ENCODE peak calls at places on chromosomes 16 and 17, in six cellular contexts. Z, B, W, O, N and C are unnamed samples.

GRCh38 chr17:80441133-80441578 is 26.2 kb downstream of the ENDOV start:
- DNase-seq in O (peak; percentile 68), N (no peak), B (peak; percentile 28), Z (peak; percentile 62), W (peak; percentile 85), C (peak; percentile 48)

GRCh38 chr17:73783382-73783766 is 139.1 kb upstream of the SDK2 start:
- DNase-seq in W (no peak), B (no peak), Z (no peak), O (no peak), N (no peak), C (no peak)

GRCh38 chr17:73390851-73391250 is 79.0 kb upstream of the CDC42EP4 start:
- DNase-seq in O (no peak), B (no peak), W (peak; percentile 62), Z (no peak), N (no peak), C (no peak)

GRCh38 chr16:57526498-57526897 is 9.9 kb downstream of the CCDC102A start:
- DNase-seq in W (peak; percentile 49), B (no peak), Z (no peak), O (no peak), N (no peak), C (no peak)

GRCh38 chr17:43094129-43094834 is 30.9 kb downstream of the BRCA1 start:
- DNase-seq in W (no peak), O (no peak), N (no peak), Z (no peak), B (peak; percentile 82), C (peak; percentile 8)

GRCh38 chr17:2406271-2406902 is 5.5 kb upstream of the MNT start:
- DNase-seq in Z (no peak), W (no peak), O (no peak), B (no peak), N (no peak), C (no peak)

GRCh38 chr16:68781784-68782183 is 44.7 kb downstream of the CDH1 start:
- DNase-seq in W (no peak), N (no peak), Z (no peak), O (no peak), B (no peak), C (no peak)

GRCh38 chr17:8846768-8847211 is 20.7 kb downstream of the PIK3R6 start:
- DNase-seq in N (no peak), O (no peak), Z (no peak), B (peak; percentile 65), W (no peak), C (peak; percentile 39)

GRCh38 chr16:4064950-4065352 is 51.3 kb downstream of the ADCY9 start:
- DNase-seq in N (no peak), W (no peak), B (no peak), O (no peak), Z (no peak), C (no peak)

GRCh38 chr16:84686702-84687298 is 13.0 kb upstream of the USP10 start:
- DNase-seq in B (no peak), Z (no peak), O (no peak), N (no peak), W (no peak), C (no peak)

GRCh38 chr16:10850478-10850850 is 26.5 kb upstream of the CIITA start:
- DNase-seq in N (no peak), W (no peak), O (no peak), Z (no peak), B (no peak), C (no peak)

GRCh38 chr16:2467301-2468141 is 3.6 kb upstream of the NTN3 start:
- DNase-seq in N (no peak), W (peak; percentile 94), O (peak; percentile 87), B (peak; percentile 78), Z (peak; percentile 89), C (peak; percentile 70)

GRCh38 chr16:86952769-86953168 is 364.4 kb downstream of the C16orf95 start:
- DNase-seq in W (peak; percentile 16), O (no peak), N (no peak), Z (no peak), B (peak; percentile 60), C (no peak)

GRCh38 chr17:80940171-80941123 is 51.2 kb upstream of the CHMP6 start:
- DNase-seq in Z (peak; percentile 50), B (no peak), N (no peak), O (no peak), W (peak; percentile 59), C (no peak)

GRCh38 chr17:56499799-56500388 is 93.6 kb upstream of the NOG start:
- DNase-seq in O (no peak), Z (no peak), W (no peak), N (no peak), B (peak; percentile 43), C (peak; percentile 30)

GRCh38 chr17:56488800-56489199 is 104.7 kb upstream of the NOG start:
- DNase-seq in Z (no peak), W (no peak), O (no peak), B (no peak), N (no peak), C (no peak)

GRCh38 chr16:14180431-14181059 is 109.4 kb downstream of the MRTFB start:
- DNase-seq in O (no peak), N (no peak), B (peak; percentile 54), Z (no peak), W (no peak), C (no peak)

GRCh38 chr17:83144421-83145357 is 65.3 kb downstream of the METRNL start:
- DNase-seq in W (peak; percentile 84), Z (peak; percentile 77), B (peak; percentile 76), O (no peak), N (no peak), C (peak; percentile 62)

GRCh38 chr17:61461586-61461966 is 9.4 kb downstream of the TBX4 start:
- DNase-seq in N (no peak), B (no peak), Z (no peak), O (no peak), W (no peak), C (no peak)

GRCh38 chr17:2799653-2800052 is 3.4 kb downstream of the RAP1GAP2 start:
- DNase-seq in W (no peak), O (no peak), Z (no peak), B (no peak), N (no peak), C (no peak)

GRCh38 chr16:46629331-46629843 is 8.2 kb upstream of the SHCBP1 start:
- DNase-seq in B (peak; percentile 77), O (peak; percentile 58), Z (no peak), W (no peak), N (no peak), C (peak; percentile 72)
- H3K4me3 ChIP-seq in B (no peak overlapping the region), O (no peak overlapping the region), Z (no peak overlapping the region), W (no peak overlapping the region), N (no peak overlapping the region), C (peak overlapping the region; percentile 17)

DNA sequence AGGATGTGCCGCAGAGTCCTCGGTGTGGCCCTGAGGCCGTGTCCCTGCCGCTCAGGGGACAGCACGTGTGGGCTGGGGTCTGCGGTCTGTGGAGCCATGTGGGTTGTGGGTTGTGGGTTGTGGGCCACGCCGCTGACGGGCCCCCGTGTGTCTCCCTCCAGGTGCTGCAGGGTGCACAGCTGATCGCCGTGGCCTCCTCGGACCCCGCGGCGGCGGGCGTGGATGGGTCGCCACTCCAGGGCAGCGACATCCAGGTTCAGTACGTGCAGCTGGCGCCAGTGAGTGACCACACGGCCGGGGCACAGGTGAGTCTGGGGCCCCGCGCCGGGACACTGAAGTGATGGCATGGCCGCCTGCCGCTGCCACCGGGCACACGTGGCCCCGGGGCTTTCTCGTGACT is 120.7 kb downstream of the BANP start:
- DNase-seq in Z (peak; percentile 46), W (peak; percentile 68), O (no peak), B (no peak), N (no peak), C (no peak)
- H3K4me3 ChIP-seq in Z (no peak overlapping the region), W (no peak overlapping the region), O (no peak overlapping the region), B (no peak overlapping the region), N (no peak overlapping the region), C (no peak overlapping the region)

DNA sequence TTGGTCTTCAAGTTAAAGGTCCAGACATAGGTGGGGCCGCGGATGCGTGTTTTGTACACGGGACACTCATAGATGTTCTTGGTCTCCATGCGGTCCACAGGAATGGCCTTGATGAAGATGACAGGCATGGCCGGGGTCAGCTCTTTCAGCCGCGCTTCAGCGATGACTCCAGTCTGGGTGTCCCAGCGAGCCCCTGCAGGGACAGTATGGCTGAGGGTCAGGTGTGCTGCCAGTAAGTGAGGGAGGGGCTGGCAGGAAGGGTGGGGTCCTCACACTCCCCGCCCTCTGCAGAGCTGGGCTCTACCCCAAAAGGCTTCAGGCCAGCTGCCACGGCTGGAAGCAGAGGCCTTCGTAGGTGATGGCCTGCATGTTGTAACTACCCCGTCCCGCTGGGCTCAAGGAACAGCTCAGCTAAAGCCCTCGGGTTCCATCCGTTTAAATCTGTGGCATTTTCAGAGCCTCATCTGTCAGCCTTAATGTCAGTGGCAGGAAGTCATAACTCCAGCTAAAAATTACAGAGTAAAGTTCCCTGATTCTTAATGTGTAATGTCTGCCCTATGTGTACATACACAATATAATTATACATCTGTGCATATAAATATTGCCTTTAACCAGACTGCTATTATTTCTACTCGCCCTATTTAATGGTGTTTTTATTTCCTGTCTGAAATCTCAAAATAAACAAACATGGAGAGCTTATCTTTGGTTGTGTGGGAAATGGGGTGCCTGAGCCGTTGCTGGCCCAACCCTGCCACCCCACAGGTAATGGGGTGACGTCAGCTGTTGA is 45.7 kb downstream of the PGS1 start:
- DNase-seq in B (no peak), W (no peak), O (no peak), Z (no peak), N (no peak), C (peak; percentile 33)
- H3K4me3 ChIP-seq in B (no peak overlapping the region), W (no peak overlapping the region), O (no peak overlapping the region), Z (no peak overlapping the region), N (no peak overlapping the region), C (no peak overlapping the region)

DNA sequence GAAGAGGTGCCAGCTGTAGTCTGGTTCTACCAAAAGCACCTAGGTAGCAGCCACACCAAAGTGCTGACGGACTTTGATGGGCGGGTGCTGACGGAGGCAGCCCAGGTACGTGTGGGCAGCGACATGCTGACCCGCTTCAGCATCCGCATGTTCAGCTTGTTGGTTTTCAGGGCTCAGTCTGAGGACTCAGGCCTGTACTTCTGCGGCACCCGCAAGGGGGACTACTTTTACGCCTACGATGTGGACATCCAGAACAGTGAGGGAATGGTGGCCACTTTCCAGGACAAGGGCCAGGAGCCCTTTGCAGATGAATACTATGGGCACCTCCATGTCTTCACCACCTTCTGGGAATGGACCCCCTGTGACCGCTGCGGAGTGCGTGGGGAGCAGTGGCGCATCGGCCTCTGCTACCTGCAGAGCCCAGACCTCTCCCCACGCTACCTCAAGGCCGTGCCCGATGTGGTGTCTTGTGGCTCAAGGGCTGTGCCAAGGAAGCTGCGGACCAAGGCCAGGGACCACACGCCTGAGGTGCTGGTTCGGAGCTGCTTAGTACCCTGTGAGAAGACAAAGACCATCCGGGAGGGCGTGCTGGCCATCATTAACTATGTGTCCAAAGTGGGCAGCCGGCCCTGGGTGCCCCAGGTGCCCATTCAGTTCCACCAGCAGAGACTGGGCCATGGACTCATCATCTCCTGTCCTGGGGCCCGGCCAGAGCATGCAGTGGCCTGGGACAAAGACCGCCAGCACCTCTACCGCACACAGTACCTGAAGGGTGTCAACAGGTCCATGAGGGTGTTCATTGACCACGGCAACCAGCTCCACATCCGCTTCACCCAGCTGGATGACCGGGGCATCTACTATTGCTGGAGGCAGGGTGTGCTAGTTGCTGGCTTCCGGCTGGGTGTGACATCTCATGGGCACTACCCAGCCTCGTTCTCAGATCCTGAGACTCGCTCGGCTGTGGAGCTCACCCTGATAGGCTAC is 5.0 kb upstream of the EFTUD2 start:
- DNase-seq in N (no peak), Z (no peak), W (peak; percentile 68), B (no peak), O (no peak), C (no peak)
- H3K4me3 ChIP-seq in N (no peak overlapping the region), Z (no peak overlapping the region), W (no peak overlapping the region), B (no peak overlapping the region), O (no peak overlapping the region), C (no peak overlapping the region)